ENCODE peak calls at places on chromosomes 11 and 22, in nine cellular contexts. T is brain microvascular endothelial cell; I is astrocyte of the spinal cord; K is fibroblast of mammary gland; S is spleen; E is AG04450; U is heart left ventricle; R is T-helper 2 cell; Q is effector memory CD4-positive, alpha-beta T cell. L is an unnamed sample.

GRCh38 chr22:50270302-50271010 is at the start of gene MAPK11:
- DNase-seq in I (peak; percentile 54), K (peak; percentile 59), T (peak; percentile 32), S (peak; percentile 91), Q (peak; percentile 60), E (no peak), U (peak; percentile 85), R (peak; percentile 74), L (peak; percentile 59)

GRCh38 chr11:95891423-95892177 is 32.3 kb downstream of the MTMR2 start:
- DNase-seq in E (no peak), Q (no peak), U (no peak), T (peak; percentile 64), S (no peak), K (no peak), I (peak; percentile 75), R (no peak), L (no peak)

GRCh38 chr22:35631597-35631996 is 14.5 kb upstream of the MB start:
- DNase-seq in R (no peak), T (peak; percentile 31), U (no peak), S (peak; percentile 68), K (peak; percentile 46), Q (no peak), I (peak; percentile 36), E (no peak), L (no peak)

GRCh38 chr11:123188508-123189165 is 6.4 kb downstream of the CLMP start:
- DNase-seq in U (no peak), E (peak; percentile 91), I (peak; percentile 89), Q (no peak), R (no peak), S (no peak), K (peak; percentile 100), T (peak; percentile 66), L (no peak)

GRCh38 chr11:16511807-16512114 is 155.4 kb upstream of the SOX6 start:
- DNase-seq in K (no peak), Q (no peak), R (no peak), S (no peak), T (no peak), I (no peak), E (no peak), U (no peak), L (no peak)

GRCh38 chr11:131370090-131370751 is at the start of gene NTM:
- DNase-seq in R (no peak), E (no peak), Q (no peak), U (peak; percentile 48), T (no peak), I (peak; percentile 26), S (no peak), K (peak; percentile 62), L (no peak)

GRCh38 chr11:44351898-44352498 is 42.1 kb upstream of the ALX4 start:
- DNase-seq in S (no peak), Q (no peak), T (no peak), E (no peak), K (peak; percentile 10), R (no peak), I (no peak), U (no peak), L (no peak)

GRCh38 chr22:21984793-21985192 is 2.2 kb upstream of the TOP3B start:
- DNase-seq in E (no peak), S (peak; percentile 68), R (no peak), T (peak; percentile 16), K (peak; percentile 43), U (no peak), I (no peak), Q (no peak), L (no peak)

GRCh38 chr22:48881326-48881980 is 946.2 kb downstream of the BRD1 start:
- DNase-seq in S (peak; percentile 32), U (peak; percentile 9), I (no peak), R (no peak), T (no peak), Q (no peak), E (no peak), K (no peak), L (no peak)

GRCh38 chr22:47102081-47102480 is 339.6 kb downstream of the TBC1D22A start:
- DNase-seq in I (no peak), E (no peak), K (no peak), S (no peak), T (no peak), U (no peak), R (no peak), Q (no peak), L (no peak)

GRCh38 chr11:76318744-76319384 is 62.1 kb downstream of the THAP12 start:
- DNase-seq in R (peak; percentile 54), Q (peak; percentile 64), T (peak; percentile 50), U (peak; percentile 77), E (peak; percentile 24), I (peak; percentile 69), S (peak; percentile 95), K (peak; percentile 62), L (peak; percentile 79)

GRCh38 chr22:36486619-36487384 is 5.4 kb upstream of the TXN2 start:
- DNase-seq in K (peak; percentile 67), I (peak; percentile 50), U (no peak), R (peak; percentile 45), S (no peak), E (no peak), T (peak; percentile 57), Q (peak; percentile 32), L (peak; percentile 68)

GRCh38 chr11:101034076-101034475 is 95.5 kb downstream of the PGR start:
- DNase-seq in U (peak; percentile 76), E (no peak), I (peak; percentile 50), K (peak; percentile 41), R (no peak), S (no peak), Q (no peak), T (no peak), L (no peak)

GRCh38 chr11:106344392-106344791 is 266.9 kb downstream of the AASDHPPT start:
- DNase-seq in E (peak; percentile 53), K (peak; percentile 85), U (no peak), I (peak; percentile 73), T (peak; percentile 47), R (no peak), Q (no peak), S (no peak), L (no peak)

GRCh38 chr11:13009476-13009920 is 382 bp downstream of the RASSF10 start:
- DNase-seq in I (peak; percentile 25), U (no peak), T (no peak), Q (no peak), R (no peak), K (no peak), E (no peak), S (no peak), L (no peak)

GRCh38 chr11:8826901-8827560 is 84.0 kb upstream of the AKIP1 start:
- DNase-seq in Q (no peak), K (no peak), T (no peak), I (no peak), E (no peak), S (no peak), U (no peak), R (no peak), L (no peak)

GRCh38 chr11:75896843-75897419 is 81.9 kb downstream of the UVRAG start:
- DNase-seq in E (peak; percentile 7), I (peak; percentile 62), Q (no peak), U (no peak), R (peak; percentile 1), S (no peak), K (peak; percentile 63), T (no peak), L (no peak)

GRCh38 chr11:73866586-73866996 is 10.1 kb downstream of the COA4 start:
- DNase-seq in U (no peak), Q (no peak), E (peak; percentile 62), R (no peak), S (no peak), I (peak; percentile 67), K (peak; percentile 98), T (peak; percentile 79), L (no peak)

GRCh38 chr22:30733081-30733680 is 38.5 kb downstream of the OSBP2 start:
- DNase-seq in I (peak; percentile 79), R (no peak), U (no peak), T (peak; percentile 51), E (peak; percentile 20), Q (no peak), S (no peak), K (peak; percentile 63), L (no peak)

GRCh38 chr11:131137046-131137445 is 220.8 kb upstream of the SNX19 start:
- DNase-seq in U (no peak), I (no peak), E (no peak), T (peak; percentile 83), R (no peak), Q (no peak), S (no peak), K (peak; percentile 2), L (no peak)

GRCh38 chr11:84136926-84137325 is 850.8 kb upstream of the CCDC90B start:
- DNase-seq in T (no peak), S (no peak), K (no peak), I (peak; percentile 73), R (no peak), U (no peak), Q (no peak), E (no peak), L (no peak)

GRCh38 chr11:65779919-65780769 is 632 bp downstream of the AP5B1 start:
- DNase-seq in T (peak; percentile 65), E (peak; percentile 11), U (peak; percentile 80), I (peak; percentile 80), S (peak; percentile 96), R (peak; percentile 67), Q (peak; percentile 56), K (peak; percentile 75), L (peak; percentile 77)

GRCh38 chr22:43388420-43388851 is 23.4 kb upstream of the MPPED1 start:
- DNase-seq in U (peak; percentile 69), I (peak; percentile 46), R (peak; percentile 37), S (peak; percentile 95), K (peak; percentile 48), Q (peak; percentile 36), E (no peak), T (peak; percentile 45), L (peak; percentile 54)

GRCh38 chr22:29205598-29206371 is at the start of gene EMID1:
- DNase-seq in K (peak; percentile 4), T (no peak), S (peak; percentile 84), E (no peak), U (no peak), I (no peak), R (no peak), Q (no peak), L (no peak)

GRCh38 chr22:49479566-49479965 is 348.1 kb downstream of the BRD1 start:
- DNase-seq in E (no peak), I (no peak), K (no peak), R (no peak), Q (no peak), S (no peak), U (no peak), T (no peak), L (no peak)

GRCh38 chr11:93902921-93903320 is 52.5 kb upstream of the VSTM5 start:
- DNase-seq in K (no peak), Q (no peak), R (no peak), E (no peak), I (no peak), T (no peak), U (no peak), S (no peak), L (no peak)

GRCh38 chr11:73652046-73652730 is 5.8 kb downstream of the PLEKHB1 start:
- DNase-seq in S (no peak), I (no peak), T (no peak), Q (no peak), R (no peak), E (no peak), U (no peak), K (no peak), L (no peak)

GRCh38 chr11:131423715-131424114 is 53.3 kb downstream of the NTM start:
- DNase-seq in R (no peak), U (no peak), E (no peak), Q (no peak), I (no peak), T (no peak), K (no peak), S (no peak), L (no peak)

GRCh38 chr11:12070446-12071267 is 39.7 kb upstream of the MICAL2 start:
- DNase-seq in T (no peak), U (no peak), S (no peak), R (no peak), Q (no peak), E (no peak), K (peak; percentile 59), I (no peak), L (no peak)

GRCh38 chr11:111513240-111513605 is 1.0 kb upstream of the BTG4 start:
- DNase-seq in S (no peak), E (no peak), I (no peak), R (no peak), U (no peak), Q (no peak), K (no peak), T (no peak), L (no peak)

GRCh38 chr11:61791737-61792309 is 576 bp downstream of the TMEM258 start:
- DNase-seq in U (peak; percentile 75), T (peak; percentile 96), Q (peak; percentile 19), E (peak; percentile 83), R (peak; percentile 34), K (peak; percentile 96), S (no peak), I (peak; percentile 93), L (peak; percentile 47)

L was measured in T-cell.